ENCODE peak calls at places on chromosome 1, in four cellular contexts. One of them, this sample, is unnamed.

GRCh38 chr1:196393742-196394141 is 214.5 kb downstream of the KCNT2 start:
- DNase-seq in HepG2: no peak
- DNase-seq in K562: no peak
- DNase-seq in WTC11: no peak
- DNase-seq in this sample: no peak

GRCh38 chr1:11535316-11535715 is 56.4 kb downstream of the DISP3 start:
- DNase-seq in K562: no peak
- DNase-seq in HepG2: no peak
- DNase-seq in WTC11: no peak
- DNase-seq in this sample: no peak

GRCh38 chr1:207030522-207031009 is 2.0 kb downstream of the C1orf116 start:
- DNase-seq in WTC11: no peak
- DNase-seq in K562: no peak
- DNase-seq in HepG2: no peak
- DNase-seq in this sample: no peak

GRCh38 chr1:94602802-94603625 is 61.5 kb upstream of the F3 start:
- DNase-seq in WTC11: no peak
- DNase-seq in HepG2: no peak
- DNase-seq in K562: no peak
- DNase-seq in this sample: no peak

GRCh38 chr1:79204774-79205173 is 198.2 kb upstream of the ADGRL4 start:
- DNase-seq in WTC11: no peak
- DNase-seq in K562: no peak
- DNase-seq in HepG2: no peak
- DNase-seq in this sample: no peak

GRCh38 chr1:236002572-236002971 is 62.3 kb downstream of the NID1 start:
- DNase-seq in K562: no peak
- DNase-seq in WTC11: no peak
- DNase-seq in HepG2: no peak
- DNase-seq in this sample: no peak

GRCh38 chr1:37764888-37765441 is at the start of gene EPHA10:
- DNase-seq in WTC11: peak; percentile 91
- DNase-seq in K562: no peak
- DNase-seq in HepG2: no peak
- DNase-seq in this sample: no peak

GRCh38 chr1:21586222-21586621 is 77.0 kb downstream of the ALPL start:
- DNase-seq in K562: no peak
- DNase-seq in HepG2: no peak
- DNase-seq in WTC11: no peak
- DNase-seq in this sample: no peak

GRCh38 chr1:56424744-56425493 is 154.4 kb downstream of the PLPP3 start:
- DNase-seq in HepG2: peak; percentile 76
- DNase-seq in K562: no peak
- DNase-seq in WTC11: no peak
- DNase-seq in this sample: no peak

GRCh38 chr1:69569281-69569970 is 1.7 kb downstream of the LRRC7 start:
- DNase-seq in WTC11: peak; percentile 14
- DNase-seq in K562: no peak
- DNase-seq in HepG2: no peak
- DNase-seq in this sample: no peak

GRCh38 chr1:69572921-69573320 is 5.2 kb downstream of the LRRC7 start:
- DNase-seq in K562: no peak
- DNase-seq in HepG2: no peak
- DNase-seq in WTC11: no peak
- DNase-seq in this sample: no peak

GRCh38 chr1:69567847-69568434 is at the start of gene LRRC7:
- DNase-seq in HepG2: no peak
- DNase-seq in WTC11: peak; percentile 46
- DNase-seq in K562: peak; percentile 26
- DNase-seq in this sample: no peak

GRCh38 chr1:69568435-69569280 is 936 bp downstream of the LRRC7 start:
- DNase-seq in WTC11: peak; percentile 17
- DNase-seq in HepG2: no peak
- DNase-seq in K562: peak; percentile 26
- DNase-seq in this sample: no peak

GRCh38 chr1:69569983-69570755 is 2.4 kb downstream of the LRRC7 start:
- DNase-seq in WTC11: no peak
- DNase-seq in HepG2: no peak
- DNase-seq in K562: no peak
- DNase-seq in this sample: no peak
- TF ChIP-seq NR3C1 in WTC11: no peak
- TF ChIP-seq NR3C1 in HepG2: no peak
- TF ChIP-seq NR3C1 in K562: no peak
- TF ChIP-seq NR3C1 in this sample: no peak

GRCh38 chr1:104797982-104798381 is 1048.3 kb downstream of the AMY1C start:
- DNase-seq in HepG2: no peak
- DNase-seq in WTC11: no peak
- DNase-seq in K562: no peak
- DNase-seq in this sample: no peak

GRCh38 chr1:104794035-104794434 is 1044.3 kb downstream of the AMY1C start:
- DNase-seq in HepG2: no peak
- DNase-seq in WTC11: no peak
- DNase-seq in K562: no peak
- DNase-seq in this sample: no peak

GRCh38 chr1:104801344-104801743 is 1051.6 kb downstream of the AMY1C start:
- DNase-seq in K562: no peak
- DNase-seq in WTC11: no peak
- DNase-seq in HepG2: no peak
- DNase-seq in this sample: no peak

GRCh38 chr1:104791030-104791429 is 1041.3 kb downstream of the AMY1C start:
- DNase-seq in HepG2: no peak
- DNase-seq in WTC11: no peak
- DNase-seq in K562: no peak
- DNase-seq in this sample: no peak

DNA sequence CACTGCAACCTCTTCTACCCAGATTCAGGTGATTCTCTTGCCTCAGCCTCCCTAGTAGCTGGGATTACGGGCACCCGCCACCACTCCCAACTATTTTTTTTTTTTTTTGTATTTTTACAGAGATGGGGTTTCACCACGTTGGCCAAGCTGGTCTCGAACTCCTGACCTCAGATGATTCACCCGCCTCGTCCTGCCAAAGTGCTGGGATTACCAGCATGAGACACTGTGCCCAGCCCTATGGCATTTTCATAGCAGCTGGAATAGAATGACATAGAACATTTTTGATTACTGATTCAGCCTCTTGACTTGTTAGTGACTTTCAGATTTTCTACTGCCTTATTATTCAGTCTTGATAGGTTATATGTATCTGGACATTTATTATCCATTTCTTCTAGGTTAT is 1046.2 kb downstream of the AMY1C start:
- DNase-seq in WTC11: no peak
- DNase-seq in K562: no peak
- DNase-seq in HepG2: no peak
- DNase-seq in this sample: no peak
- TF ChIP-seq NR3C1 in WTC11: no peak
- TF ChIP-seq NR3C1 in K562: no peak
- TF ChIP-seq NR3C1 in HepG2: no peak
- TF ChIP-seq NR3C1 in this sample: no peak

DNA sequence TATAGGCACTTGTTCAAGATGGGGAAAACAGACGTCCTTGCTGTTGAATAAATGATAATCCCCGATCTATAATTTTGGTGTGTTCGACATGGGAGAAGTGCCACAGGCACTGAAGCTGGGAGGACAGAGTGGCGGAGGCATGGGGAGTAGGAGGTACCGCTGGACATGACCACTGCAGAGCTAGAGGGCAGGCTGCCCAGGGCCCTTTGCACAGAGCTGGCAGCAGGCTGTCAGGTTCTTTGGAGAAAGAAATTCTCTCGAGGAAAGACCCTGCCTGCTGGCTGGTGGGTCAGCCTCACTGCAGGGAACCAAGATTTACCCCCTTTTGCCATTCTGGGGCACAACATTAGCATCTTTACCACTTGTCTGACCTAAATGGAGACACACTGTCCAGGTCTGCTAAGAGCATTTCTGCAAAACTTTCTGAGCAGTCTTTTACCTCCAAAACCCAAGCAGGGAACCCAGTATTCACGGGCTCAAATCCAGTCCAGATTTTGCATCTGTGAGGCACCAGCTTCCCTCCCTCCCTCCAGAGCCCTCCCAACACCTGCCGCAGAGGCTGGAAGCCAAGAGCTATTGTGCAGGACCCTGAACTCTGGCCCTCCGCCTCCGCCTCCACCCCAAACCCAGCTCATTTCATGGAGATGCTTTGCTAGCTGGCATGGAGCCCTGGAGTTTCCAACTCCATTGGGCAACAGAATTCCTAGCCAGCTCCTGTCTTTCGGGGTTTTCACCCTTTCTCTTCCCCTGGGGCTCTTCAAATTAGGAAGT is 142.3 kb downstream of the PLXNA2 start:
- DNase-seq in K562: no peak
- DNase-seq in WTC11: peak; percentile 26
- DNase-seq in HepG2: peak; percentile 75
- DNase-seq in this sample: no peak
- TF ChIP-seq NR3C1 in K562: no peak
- TF ChIP-seq NR3C1 in WTC11: no peak
- TF ChIP-seq NR3C1 in HepG2: no peak
- TF ChIP-seq NR3C1 in this sample: no peak

GRCh38 chr1:225866061-225866844 is 15.9 kb downstream of the TMEM63A start:
- DNase-seq in WTC11: no peak
- DNase-seq in K562: no peak
- DNase-seq in HepG2: no peak
- DNase-seq in this sample: no peak
- TF ChIP-seq NR3C1 in WTC11: no peak
- TF ChIP-seq NR3C1 in K562: no peak
- TF ChIP-seq NR3C1 in HepG2: no peak
- TF ChIP-seq NR3C1 in this sample: no peak

DNA sequence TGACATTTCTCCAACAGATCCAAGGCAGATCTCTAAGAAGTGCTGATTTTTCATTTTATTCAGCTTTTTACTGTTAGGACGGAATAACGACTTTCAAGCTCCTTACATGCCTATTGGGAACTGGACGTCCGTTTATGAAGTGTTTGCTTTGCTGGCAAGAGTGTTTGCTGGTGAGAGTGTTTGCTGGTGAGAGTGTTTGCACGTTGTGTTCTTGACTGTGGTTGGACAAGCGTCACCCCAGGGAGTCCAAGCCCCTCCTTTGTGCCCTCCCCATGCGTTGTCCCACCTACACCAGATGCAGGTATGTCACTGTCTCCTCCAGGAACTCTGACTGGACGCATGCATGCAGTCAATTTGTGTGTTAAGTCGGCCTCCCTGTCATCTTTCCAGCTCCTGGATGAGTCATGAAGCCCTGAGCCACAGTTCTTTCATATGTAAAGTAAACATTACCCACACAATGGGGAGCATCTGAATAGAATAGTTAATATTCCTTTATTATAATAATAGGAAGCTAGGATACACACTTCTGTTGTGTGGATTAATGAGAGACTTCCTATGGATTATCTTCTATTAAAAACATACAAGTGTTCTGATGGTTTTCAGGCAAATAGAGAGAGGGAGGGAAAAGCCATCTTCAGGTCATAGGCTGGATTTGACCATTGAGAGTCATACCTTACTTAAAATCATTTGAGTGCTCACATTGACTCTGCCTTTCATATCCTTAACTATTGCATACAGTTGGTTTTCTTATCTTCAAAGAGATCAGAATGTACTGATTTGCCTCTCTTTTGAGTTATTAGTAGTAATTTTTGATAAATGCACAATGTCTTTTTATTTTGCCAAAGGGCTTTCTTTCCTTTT is 119.2 kb downstream of the GALNT2 start:
- DNase-seq in K562: no peak
- DNase-seq in WTC11: peak; percentile 30
- DNase-seq in HepG2: peak; percentile 95
- DNase-seq in this sample: peak; percentile 87
- TF ChIP-seq NR3C1 in K562: no peak
- TF ChIP-seq NR3C1 in WTC11: no peak
- TF ChIP-seq NR3C1 in HepG2: no peak
- TF ChIP-seq NR3C1 in this sample: no peak

GRCh38 chr1:54652172-54652571 is 10.6 kb downstream of the MROH7 start:
- DNase-seq in WTC11: no peak
- DNase-seq in K562: no peak
- DNase-seq in HepG2: no peak
- DNase-seq in this sample: no peak

GRCh38 chr1:54650417-54650816 is 8.8 kb downstream of the MROH7 start:
- DNase-seq in WTC11: no peak
- DNase-seq in HepG2: no peak
- DNase-seq in K562: no peak
- DNase-seq in this sample: no peak

GRCh38 chr1:54649921-54650320 is 8.3 kb downstream of the MROH7 start:
- DNase-seq in WTC11: no peak
- DNase-seq in HepG2: no peak
- DNase-seq in K562: no peak
- DNase-seq in this sample: no peak

GRCh38 chr1:54651608-54652007 is 10.0 kb downstream of the MROH7 start:
- DNase-seq in K562: no peak
- DNase-seq in WTC11: no peak
- DNase-seq in HepG2: no peak
- DNase-seq in this sample: no peak

GRCh38 chr1:54649130-54649898 is 7.7 kb downstream of the MROH7 start:
- DNase-seq in HepG2: peak; percentile 70
- DNase-seq in K562: no peak
- DNase-seq in WTC11: no peak
- DNase-seq in this sample: peak; percentile 28
- TF ChIP-seq NR3C1 in HepG2: no peak
- TF ChIP-seq NR3C1 in K562: no peak
- TF ChIP-seq NR3C1 in WTC11: no peak
- TF ChIP-seq NR3C1 in this sample: no peak

GRCh38 chr1:15479654-15480347 is 3.9 kb downstream of the CELA2B start:
- DNase-seq in WTC11: no peak
- DNase-seq in K562: no peak
- DNase-seq in HepG2: no peak
- DNase-seq in this sample: no peak

GRCh38 chr1:15483971-15484370 is 8.1 kb downstream of the CELA2B start:
- DNase-seq in K562: no peak
- DNase-seq in HepG2: no peak
- DNase-seq in WTC11: no peak
- DNase-seq in this sample: no peak

GRCh38 chr1:15489052-15489736 is 13.3 kb downstream of the CELA2B start:
- DNase-seq in HepG2: no peak
- DNase-seq in K562: no peak
- DNase-seq in WTC11: no peak
- DNase-seq in this sample: no peak

GRCh38 chr1:15485534-15486091 is 9.7 kb downstream of the CELA2B start:
- DNase-seq in WTC11: no peak
- DNase-seq in K562: no peak
- DNase-seq in HepG2: no peak
- DNase-seq in this sample: no peak
- TF ChIP-seq NR3C1 in WTC11: no peak
- TF ChIP-seq NR3C1 in K562: no peak
- TF ChIP-seq NR3C1 in HepG2: no peak
- TF ChIP-seq NR3C1 in this sample: no peak

DNA sequence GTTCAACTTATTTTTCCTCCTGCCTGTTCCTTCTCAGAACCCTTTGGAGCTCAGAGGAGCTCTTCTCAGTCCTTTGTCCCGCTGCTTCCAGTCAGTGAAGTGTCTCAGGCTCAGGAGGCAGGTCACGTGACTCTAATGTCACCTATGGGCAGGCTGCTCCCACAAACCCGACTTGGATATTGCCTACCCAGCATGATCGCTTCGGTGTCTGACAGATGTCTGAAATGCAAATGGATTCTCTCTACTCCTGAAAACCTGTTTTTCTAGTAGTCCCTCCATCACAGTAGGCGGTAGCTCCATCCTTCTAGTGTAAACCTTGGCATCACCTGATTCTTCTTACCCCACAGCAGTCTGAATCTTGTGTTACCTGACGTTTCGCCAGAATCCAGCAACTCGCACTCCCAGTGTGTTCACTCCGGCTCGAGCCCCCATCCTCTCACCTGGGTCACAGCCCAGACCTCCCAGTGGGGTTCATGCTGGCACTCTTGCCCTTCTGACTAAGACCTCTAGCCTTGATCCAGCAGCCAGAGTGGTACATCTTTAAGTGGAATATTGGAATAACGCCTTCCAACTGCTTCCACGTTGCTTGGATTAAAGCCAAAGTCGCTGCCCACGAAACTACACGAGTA is 5.4 kb downstream of the PADI6 start:
- DNase-seq in HepG2: no peak
- DNase-seq in K562: no peak
- DNase-seq in WTC11: peak; percentile 46
- DNase-seq in this sample: no peak
- TF ChIP-seq NR3C1 in HepG2: no peak
- TF ChIP-seq NR3C1 in K562: no peak
- TF ChIP-seq NR3C1 in WTC11: no peak
- TF ChIP-seq NR3C1 in this sample: no peak